ENCODE peak calls at places on chromosome 9, in eight cellular contexts. F, G, E, C, L, S, A and X are unnamed samples.

GRCh38 chr9:109245300-109245897 is 75.5 kb downstream of the EPB41L4B start:
- DNase-seq in F (no peak), G (no peak), E (peak), C (no peak), L (no peak), S (no peak), A (no peak), X (no peak)

GRCh38 chr9:105114956-105115728 is 129.3 kb upstream of the SLC44A1 start:
- DNase-seq in F (no peak), G (peak), E (peak), C (peak), L (no peak), S (peak), A (no peak), X (peak)

GRCh38 chr9:126069400-126069955 is 257.2 kb upstream of the MVB12B start:
- DNase-seq in F (peak), G (no peak), E (no peak), C (no peak), L (no peak), S (no peak), A (no peak), X (no peak)

GRCh38 chr9:93028448-93029006 is 30.0 kb upstream of the SUSD3 start:
- DNase-seq in F (no peak), G (no peak), E (peak), C (no peak), L (no peak), S (no peak), A (no peak), X (no peak)

GRCh38 chr9:13513710-13514444 is 234.4 kb upstream of the MPDZ start:
- DNase-seq in F (peak), G (no peak), E (peak), C (no peak), L (no peak), S (no peak), A (peak), X (no peak)

GRCh38 chr9:126682113-126682810 is 68.5 kb downstream of the LMX1B start:
- DNase-seq in F (peak), G (no peak), E (no peak), C (no peak), L (no peak), S (no peak), A (no peak), X (no peak)

GRCh38 chr9:109912082-109912581 is 132.1 kb downstream of the PALM2AKAP2 start:
- DNase-seq in F (no peak), G (no peak), E (peak), C (peak), L (peak), S (no peak), A (no peak), X (no peak)

GRCh38 chr9:36874921-36875320 is 159.1 kb downstream of the PAX5 start:
- DNase-seq in F (no peak), G (no peak), E (peak), C (peak), L (peak), S (peak), A (no peak), X (peak)

GRCh38 chr9:35714579-35715252 is 17.3 kb downstream of the TLN1 start:
- DNase-seq in F (no peak), G (no peak), E (no peak), C (no peak), L (no peak), S (peak), A (no peak), X (no peak)

GRCh38 chr9:35910613-35911488 is 1.6 kb downstream of the SPAAR start:
- DNase-seq in F (peak), G (peak), E (peak), C (peak), L (peak), S (no peak), A (no peak), X (peak)

GRCh38 chr9:116196806-116197205 is 43.2 kb downstream of the PAPPA start:
- DNase-seq in F (no peak), G (no peak), E (no peak), C (no peak), L (peak), S (no peak), A (no peak), X (no peak)

GRCh38 chr9:94931036-94931633 is 204.6 kb downstream of the AOPEP start:
- DNase-seq in F (no peak), G (no peak), E (peak), C (no peak), L (no peak), S (no peak), A (no peak), X (no peak)

GRCh38 chr9:76687861-76688374 is 76.3 kb upstream of the PCA3 start:
- DNase-seq in F (no peak), G (no peak), E (peak), C (peak), L (peak), S (peak), A (no peak), X (no peak)

GRCh38 chr9:83538172-83538889 is at the start of gene FRMD3:
- DNase-seq in F (peak), G (peak), E (peak), C (peak), L (peak), S (peak), A (peak), X (peak)

GRCh38 chr9:131697908-131698714 is 41.8 kb downstream of the RAPGEF1 start:
- DNase-seq in F (no peak), G (no peak), E (no peak), C (no peak), L (no peak), S (no peak), A (no peak), X (no peak)

GRCh38 chr9:119963798-119964372 is 594.6 kb upstream of the BRINP1 start:
- DNase-seq in F (peak), G (no peak), E (peak), C (peak), L (peak), S (peak), A (peak), X (no peak)

GRCh38 chr9:116661037-116661954 is 25.8 kb upstream of the TRIM32 start:
- DNase-seq in F (peak), G (no peak), E (peak), C (peak), L (peak), S (no peak), A (peak), X (no peak)

GRCh38 chr9:31210982-31211570 is 1173.4 kb upstream of the ACO1 start:
- DNase-seq in F (peak), G (peak), E (no peak), C (no peak), L (no peak), S (peak), A (no peak), X (peak)

GRCh38 chr9:131193051-131193450 is 67.7 kb downstream of the NUP214 start:
- DNase-seq in F (no peak), G (no peak), E (no peak), C (no peak), L (no peak), S (no peak), A (no peak), X (no peak)

GRCh38 chr9:83472764-83473163 is 65.4 kb downstream of the FRMD3 start:
- DNase-seq in F (no peak), G (no peak), E (peak), C (no peak), L (no peak), S (no peak), A (no peak), X (no peak)

GRCh38 chr9:93452710-93453046 is 703 bp downstream of the FAM120AOS start:
- DNase-seq in F (no peak), G (no peak), E (no peak), C (no peak), L (no peak), S (peak), A (peak), X (no peak)

GRCh38 chr9:109161471-109161870 is 5.6 kb downstream of the FRRS1L start:
- DNase-seq in F (no peak), G (no peak), E (no peak), C (no peak), L (no peak), S (no peak), A (no peak), X (no peak)

GRCh38 chr9:37801287-37801850 is 772 bp downstream of the DCAF10 start:
- DNase-seq in F (peak), G (peak), E (peak), C (peak), L (peak), S (no peak), A (peak), X (peak)

GRCh38 chr9:23824241-23825142 is 1.5 kb downstream of the ELAVL2 start:
- DNase-seq in F (peak), G (no peak), E (no peak), C (peak), L (no peak), S (no peak), A (peak), X (peak)

GRCh38 chr9:98995059-98995665 is 51.5 kb downstream of the COL15A1 start:
- DNase-seq in F (peak), G (no peak), E (peak), C (no peak), L (peak), S (peak), A (no peak), X (peak)

GRCh38 chr9:110340306-110340705 is 2.6 kb upstream of the TXNDC8 start:
- DNase-seq in F (peak), G (no peak), E (peak), C (peak), L (peak), S (no peak), A (no peak), X (no peak)

GRCh38 chr9:1454211-1454979 is 404.2 kb downstream of the DMRT2 start:
- DNase-seq in F (no peak), G (no peak), E (no peak), C (no peak), L (no peak), S (no peak), A (no peak), X (no peak)

GRCh38 chr9:124475158-124475867 is 25.1 kb downstream of the ADGRD2 start:
- DNase-seq in F (peak), G (no peak), E (no peak), C (no peak), L (no peak), S (no peak), A (peak), X (no peak)

GRCh38 chr9:98611986-98612505 is 96.7 kb downstream of the GABBR2 start:
- DNase-seq in F (no peak), G (no peak), E (no peak), C (no peak), L (no peak), S (no peak), A (no peak), X (no peak)

DNA sequence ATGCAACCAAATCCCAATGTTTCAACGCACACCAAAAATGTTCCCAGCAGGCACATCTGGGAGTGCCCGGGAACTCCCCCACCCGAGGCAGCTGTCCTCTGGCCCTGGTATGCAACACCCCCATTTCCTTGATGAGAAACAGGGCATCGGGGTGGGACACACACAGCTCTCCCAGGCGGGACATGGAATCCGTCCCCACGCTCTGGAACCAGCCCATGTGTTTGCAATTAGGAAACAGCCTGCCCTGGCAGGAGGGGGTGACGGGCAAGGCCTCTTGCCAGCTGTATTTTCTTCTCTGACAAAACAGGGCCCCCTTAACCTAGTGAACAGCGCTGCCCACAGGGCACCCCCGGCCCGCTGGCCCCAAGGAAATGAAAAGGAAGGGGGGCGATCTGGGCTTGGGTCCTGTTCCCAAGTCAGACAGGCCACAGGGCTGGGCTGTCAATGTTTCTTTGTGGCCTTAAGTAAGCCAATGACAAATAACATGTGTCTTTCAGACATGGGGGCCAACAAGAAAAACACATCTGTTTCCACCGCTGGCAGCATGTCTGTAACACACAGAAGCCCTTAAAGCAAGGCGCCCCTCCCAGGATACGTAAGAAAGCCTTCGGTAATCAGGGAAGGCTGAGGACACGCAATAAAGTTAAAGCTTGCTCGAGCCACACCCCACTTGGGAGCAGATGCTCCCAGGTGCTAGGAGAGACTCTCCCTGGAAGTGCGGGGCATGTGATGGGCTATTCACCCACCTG is 125.3 kb downstream of the ROR2 start:
- DNase-seq in F (no peak), G (peak), E (no peak), C (no peak), L (peak), S (no peak), A (peak), X (no peak)
- H3K4me3 ChIP-seq in F (no peak), G (no peak), E (no peak), C (no peak), L (peak), S (no peak), A (no peak), X (no peak)

DNA sequence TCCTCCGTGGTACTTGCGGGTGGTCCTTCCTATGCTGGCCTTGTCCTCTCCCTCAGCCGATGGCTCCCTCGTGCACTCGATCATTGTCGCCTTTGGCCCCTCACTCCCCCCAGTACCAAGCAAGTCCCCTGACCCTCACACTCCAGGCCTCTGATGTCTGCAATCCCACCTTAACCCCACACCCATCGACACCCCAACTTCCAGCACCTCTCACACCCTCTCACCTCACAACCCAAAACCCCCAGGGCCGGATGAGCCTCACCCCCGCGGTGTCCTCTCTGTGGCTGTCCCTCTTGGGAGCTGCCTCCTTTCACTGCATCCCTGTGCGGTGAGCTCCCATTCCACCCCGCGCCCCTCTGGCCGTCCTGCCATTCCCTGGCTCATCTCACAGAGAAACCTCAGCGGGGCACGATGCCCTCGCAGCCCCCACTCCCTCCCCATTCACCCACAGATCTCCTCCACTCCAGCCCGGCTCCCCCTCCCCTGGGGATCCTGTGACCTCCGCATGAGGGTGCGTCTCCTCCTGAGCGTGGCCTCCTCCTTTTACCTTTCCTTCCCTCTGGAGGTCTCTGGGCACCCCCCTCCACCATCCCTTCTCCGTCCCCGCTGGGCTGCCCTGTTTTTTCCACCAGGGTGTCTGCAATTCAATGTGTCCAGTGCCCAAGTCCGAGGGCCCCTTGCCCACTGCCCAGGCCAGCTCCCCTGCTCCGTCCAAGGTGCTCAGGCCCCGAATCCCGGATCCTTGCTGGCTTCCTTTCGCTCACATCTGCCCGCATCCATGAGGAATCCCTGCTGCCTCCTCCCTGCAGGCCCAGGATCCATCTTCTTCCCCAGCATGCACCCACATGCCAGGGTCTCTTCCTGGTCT is 15.8 kb upstream of the RNU6ATAC start:
- DNase-seq in F (peak), G (peak), E (no peak), C (no peak), L (no peak), S (peak), A (peak), X (peak)
- H3K4me3 ChIP-seq in F (no peak), G (no peak), E (no peak), C (no peak), L (no peak), S (no peak), A (no peak), X (no peak)

GRCh38 chr9:22030101-22030598 is 21.0 kb upstream of the CDKN2B start:
- DNase-seq in F (no peak), G (no peak), E (peak), C (peak), L (peak), S (no peak), A (no peak), X (no peak)

GRCh38 chr9:22035591-22036011 is 26.5 kb upstream of the CDKN2B start:
- DNase-seq in F (no peak), G (no peak), E (no peak), C (peak), L (no peak), S (no peak), A (no peak), X (no peak)

GRCh38 chr9:22029231-22029630 is 20.1 kb upstream of the CDKN2B start:
- DNase-seq in F (no peak), G (no peak), E (no peak), C (peak), L (no peak), S (no peak), A (no peak), X (no peak)

GRCh38 chr9:22031664-22032411 is 22.7 kb upstream of the CDKN2B start:
- DNase-seq in F (no peak), G (no peak), E (no peak), C (no peak), L (no peak), S (no peak), A (no peak), X (no peak)

GRCh38 chr9:22033012-22033630 is 24.0 kb upstream of the CDKN2B start:
- DNase-seq in F (no peak), G (no peak), E (no peak), C (no peak), L (no peak), S (no peak), A (no peak), X (no peak)
- H3K4me3 ChIP-seq in F (no peak), G (no peak), E (no peak), C (no peak), L (no peak), S (no peak), A (no peak), X (no peak)

DNA sequence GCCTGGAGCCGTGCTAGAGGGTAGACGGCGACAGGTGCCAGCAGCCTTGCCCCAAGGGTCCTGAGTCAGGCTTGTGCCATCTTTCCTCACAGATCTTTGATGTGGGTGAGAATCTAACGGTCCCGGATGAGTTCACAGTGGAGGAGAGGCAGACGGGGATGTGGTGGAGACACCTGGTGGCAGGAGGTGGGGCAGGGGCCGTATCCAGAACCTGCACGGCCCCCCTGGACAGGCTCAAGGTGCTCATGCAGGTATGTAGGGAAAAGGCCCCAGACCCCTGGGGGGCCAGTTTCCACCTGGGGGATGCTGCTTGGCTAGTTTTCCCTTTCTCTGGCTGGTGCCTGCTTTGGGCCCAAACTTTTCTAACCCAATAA is 24.0 kb downstream of the PTGES2 start:
- DNase-seq in F (peak), G (no peak), E (no peak), C (no peak), L (no peak), S (no peak), A (no peak), X (no peak)
- H3K4me3 ChIP-seq in F (no peak), G (peak), E (no peak), C (no peak), L (no peak), S (no peak), A (no peak), X (no peak)

GRCh38 chr9:137315581-137316011 is 13.5 kb upstream of the NRARP start:
- DNase-seq in F (no peak), G (no peak), E (no peak), C (no peak), L (no peak), S (peak), A (no peak), X (no peak)
- H3K4me3 ChIP-seq in F (no peak), G (peak), E (no peak), C (no peak), L (no peak), S (no peak), A (peak), X (peak)